ENCODE peak calls at places on chromosome 21, in nine cellular contexts. J is activated T-cell treated with anti-CD3 and anti-CD28 coated beads for 1 hour, Y is mammary epithelial cell, S is A549, I is M059J, B is RWPE1, G is HFF-Myc, O is NCI-H524, X is cardiac septum. W is an unnamed sample.

GRCh38 chr21:35988396-35989140 is 71.8 kb downstream of the SETD4 start:
- DNase-seq in J (no peak), Y (no peak), S (no peak), I (no peak), B (no peak), G (no peak), O (no peak), X (no peak), W (no peak)

GRCh38 chr21:42624936-42625335 is 28.5 kb upstream of the PDE9A start:
- DNase-seq in J (no peak), Y (no peak), S (no peak), I (no peak), B (no peak), G (no peak), O (no peak), X (no peak), W (no peak)

GRCh38 chr21:46622226-46622625 is 13.2 kb upstream of the PRMT2 start:
- DNase-seq in J (no peak), Y (no peak), S (no peak), I (no peak), B (no peak), G (no peak), O (no peak), X (no peak), W (peak)

GRCh38 chr21:44872568-44873355 is 728 bp downstream of the PTTG1IP start:
- DNase-seq in J (no peak), Y (peak), S (no peak), I (peak), B (no peak), G (no peak), O (peak), X (peak), W (no peak)

GRCh38 chr21:14888202-14888601 is 176.6 kb downstream of the NRIP1 start:
- DNase-seq in J (no peak), Y (no peak), S (no peak), I (no peak), B (no peak), G (no peak), O (peak), X (no peak), W (no peak)

GRCh38 chr21:41121785-41122415 is 46.1 kb upstream of the BACE2 start:
- DNase-seq in J (peak), Y (peak), S (peak), I (peak), B (peak), G (peak), O (peak), X (no peak), W (peak)

GRCh38 chr21:41160036-41160435 is 7.9 kb upstream of the BACE2 start:
- DNase-seq in J (no peak), Y (no peak), S (no peak), I (no peak), B (no peak), G (no peak), O (no peak), X (no peak), W (no peak)

GRCh38 chr21:33427051-33427450 is 23.8 kb downstream of the IFNGR2 start:
- DNase-seq in J (no peak), Y (no peak), S (no peak), I (no peak), B (no peak), G (no peak), O (no peak), X (no peak), W (no peak)

GRCh38 chr21:41086551-41086950 is 81.4 kb upstream of the BACE2 start:
- DNase-seq in J (no peak), Y (no peak), S (no peak), I (no peak), B (no peak), G (peak), O (peak), X (no peak), W (no peak)

GRCh38 chr21:31914472-31914871 is 41.7 kb downstream of the HUNK start:
- DNase-seq in J (no peak), Y (no peak), S (no peak), I (no peak), B (no peak), G (no peak), O (peak), X (no peak), W (no peak)

GRCh38 chr21:25664462-25665070 is 25.5 kb downstream of the JAM2 start:
- DNase-seq in J (no peak), Y (no peak), S (no peak), I (no peak), B (no peak), G (no peak), O (no peak), X (no peak), W (no peak)

GRCh38 chr21:36260030-36260787 is 59.8 kb upstream of the MORC3 start:
- DNase-seq in J (peak), Y (peak), S (peak), I (peak), B (peak), G (peak), O (peak), X (no peak), W (peak)

GRCh38 chr21:33940846-33941245 is 25.2 kb upstream of the ATP5PO start:
- DNase-seq in J (no peak), Y (no peak), S (no peak), I (no peak), B (no peak), G (no peak), O (no peak), X (no peak), W (no peak)

GRCh38 chr21:26057488-26058170 is 112.9 kb downstream of the APP start:
- DNase-seq in J (no peak), Y (no peak), S (no peak), I (no peak), B (no peak), G (no peak), O (peak), X (no peak), W (no peak)

GRCh38 chr21:34952701-34953100 is 96.4 kb downstream of the RUNX1 start:
- DNase-seq in J (no peak), Y (peak), S (peak), I (peak), B (no peak), G (no peak), O (peak), X (no peak), W (peak)

GRCh38 chr21:43020177-43020576 is 45.8 kb downstream of the PKNOX1 start:
- DNase-seq in J (no peak), Y (no peak), S (no peak), I (no peak), B (no peak), G (no peak), O (no peak), X (no peak), W (no peak)

GRCh38 chr21:25997788-25998611 is 172.6 kb downstream of the APP start:
- DNase-seq in J (no peak), Y (peak), S (no peak), I (no peak), B (no peak), G (no peak), O (peak), X (no peak), W (peak)

GRCh38 chr21:22343303-22343702 is 1345.1 kb downstream of the NCAM2 start:
- DNase-seq in J (no peak), Y (no peak), S (no peak), I (no peak), B (no peak), G (no peak), O (no peak), X (no peak), W (no peak)

GRCh38 chr21:16308269-16308668 is 578.5 kb downstream of the USP25 start:
- DNase-seq in J (no peak), Y (peak), S (no peak), I (peak), B (no peak), G (no peak), O (peak), X (no peak), W (no peak)

W was measured in Calu3.